ENCODE peak calls at places on chromosomes 4 and X, in eight cellular contexts. E is H54; C is GM10248; V is Kasumi-1; P is hypothalamus; J is stimulated activated naive CD8-positive, alpha-beta T cell treated with anti-CD3 and anti-CD28 coated beads, Interleukin-15, Interleukin-2, amounts not matched to agents 100 U/mL and 50 U/mL, for 24 hours; M is ureter; L is activated T-cell treated with anti-CD3 and anti-CD28 coated beads, Interleukin-2, amount 50 U/mL, for 4 hours. A is an unnamed sample.

GRCh38 chr4:1463088-1463926 is 57.1 kb upstream of the NKX1-1 start:
- DNase-seq in E (peak; percentile 33), C (no peak), V (no peak), P (no peak), J (no peak), M (peak; percentile 38), L (no peak), A (no peak)

GRCh38 chr4:88291003-88291402 is 6.6 kb upstream of the PPM1K start:
- DNase-seq in E (no peak), C (no peak), V (no peak), P (no peak), J (no peak), M (no peak), L (no peak), A (no peak)

GRCh38 chr4:168734703-168735688 is 238.1 kb downstream of the PALLD start:
- DNase-seq in E (no peak), C (no peak), V (no peak), P (no peak), J (no peak), M (no peak), L (no peak), A (no peak)

GRCh38 chr4:27217261-27217769 is 356.7 kb downstream of the STIM2 start:
- DNase-seq in E (no peak), C (no peak), V (no peak), P (no peak), J (no peak), M (no peak), L (no peak), A (peak; percentile 26)

GRCh38 chr4:176191974-176192373 is 3.4 kb downstream of the SPATA4 start:
- DNase-seq in E (no peak), C (no peak), V (no peak), P (no peak), J (no peak), M (no peak), L (no peak), A (no peak)

GRCh38 chrX:73262991-73263390 is 48.3 kb upstream of the NAP1L2 start:
- DNase-seq in E (no peak), C (no peak), V (peak; percentile 49), P (no peak), J (no peak), M (no peak), L (no peak), A (no peak)

GRCh38 chr4:15779336-15779735 is 1.2 kb downstream of the CD38 start:
- DNase-seq in E (no peak), C (no peak), V (peak; percentile 68), P (peak; percentile 2), J (no peak), M (peak; percentile 69), L (no peak), A (no peak)

GRCh38 chr4:68272860-68273259 is 27.4 kb upstream of the TMPRSS11B start:
- DNase-seq in E (no peak), C (no peak), V (no peak), P (no peak), J (no peak), M (no peak), L (no peak), A (no peak)

A was measured in retinal pigment epithelial cell.